ENCODE peak calls at places on chromosomes 13 and 19, in five cellular contexts. Z is H9, P is neuronal stem cell, V is H1, T is mesenchymal stem cell. W is an unnamed sample.

GRCh38 chr13:96652506-96652905 is 341.8 kb downstream of the OXGR1 start:
- DNase-seq in T (no peak), P (no peak), Z (no peak), V (no peak), W (no peak)

GRCh38 chr13:112722433-112723250 is 32.8 kb downstream of the ATP11A start:
- DNase-seq in P (no peak), T (peak), Z (no peak), V (no peak), W (peak)

GRCh38 chr19:34649886-34650543 is 26.9 kb downstream of the SCGB2B2 start:
- DNase-seq in V (no peak), T (no peak), P (no peak), Z (no peak), W (no peak)

GRCh38 chr13:79492313-79492798 is 11.4 kb downstream of the NDFIP2 start:
- DNase-seq in T (peak), Z (peak), V (no peak), P (no peak), W (peak)

GRCh38 chr13:75566658-75567057 is 17.1 kb downstream of the UCHL3 start:
- DNase-seq in V (no peak), P (no peak), Z (no peak), T (peak), W (no peak)

GRCh38 chr19:47805313-47805712 is 962 bp upstream of the TPRX1 start:
- DNase-seq in V (no peak), T (no peak), Z (no peak), P (no peak), W (no peak)

GRCh38 chr19:1035998-1036621 is 3.8 kb upstream of the ABCA7 start:
- DNase-seq in P (no peak), T (no peak), V (no peak), Z (no peak), W (no peak)

GRCh38 chr13:43433691-43434121 is 353.1 kb downstream of the ENOX1 start:
- DNase-seq in Z (no peak), V (no peak), T (no peak), P (no peak), W (peak)

GRCh38 chr19:16650821-16651220 is 9.1 kb downstream of the SMIM7 start:
- DNase-seq in P (no peak), T (no peak), V (no peak), Z (no peak), W (no peak)

GRCh38 chr19:41515054-41515652 is 60.8 kb upstream of the CEACAM21 start:
- DNase-seq in T (no peak), V (no peak), Z (no peak), P (no peak), W (no peak)

GRCh38 chr13:100305398-100305797 is 216.5 kb downstream of the PCCA start:
- DNase-seq in Z (no peak), V (no peak), T (no peak), P (no peak), W (no peak)

GRCh38 chr13:111384441-111385181 is 64.2 kb downstream of the TEX29 start:
- DNase-seq in P (no peak), T (no peak), V (no peak), Z (peak), W (no peak)

GRCh38 chr13:58884353-58884752 is 1252.8 kb downstream of the PCDH17 start:
- DNase-seq in P (no peak), V (no peak), Z (no peak), T (no peak), W (no peak)

GRCh38 chr19:37947778-37948177 is 40.8 kb downstream of the SIPA1L3 start:
- DNase-seq in V (no peak), P (no peak), T (no peak), Z (no peak), W (no peak)

GRCh38 chr13:21242236-21242635 is 65.8 kb downstream of the MRPL57 start:
- DNase-seq in Z (peak), T (no peak), P (peak), V (peak), W (no peak)

GRCh38 chr13:55566779-55567178 is 1573.9 kb upstream of the PRR20A start:
- DNase-seq in T (no peak), Z (no peak), V (no peak), P (no peak), W (no peak)

GRCh38 chr13:42786696-42787095 is 5.3 kb downstream of the FAM216B start:
- DNase-seq in T (no peak), Z (no peak), V (no peak), P (no peak), W (no peak)

GRCh38 chr19:44003461-44004134 is 841 bp downstream of the ZNF230 start:
- DNase-seq in T (peak), V (no peak), P (no peak), Z (no peak), W (no peak)

GRCh38 chr19:7109678-7110289 is 40.3 kb downstream of the ZNF557 start:
- DNase-seq in P (peak), Z (peak), V (peak), T (no peak), W (no peak)

GRCh38 chr19:45170146-45171106 is 7.6 kb downstream of the TRAPPC6A start:
- DNase-seq in T (no peak), P (no peak), Z (no peak), V (no peak), W (peak)

GRCh38 chr13:75368167-75368566 is 113.8 kb downstream of the TBC1D4 start:
- DNase-seq in V (no peak), T (peak), Z (no peak), P (no peak), W (no peak)

GRCh38 chr13:32669030-32669646 is 82.9 kb downstream of the PDS5B start:
- DNase-seq in Z (no peak), V (no peak), P (peak), T (peak), W (peak)

GRCh38 chr19:11494634-11495285 is 10.9 kb downstream of the ZNF653 start:
- DNase-seq in T (no peak), P (no peak), Z (no peak), V (no peak), W (no peak)

GRCh38 chr13:57640582-57640981 is 9.0 kb downstream of the PCDH17 start:
- DNase-seq in T (peak), Z (no peak), P (no peak), V (no peak), W (no peak)

GRCh38 chr19:14507704-14508246 is 10.4 kb downstream of the DNAJB1 start:
- DNase-seq in Z (no peak), P (no peak), T (peak), V (no peak), W (peak)

GRCh38 chr19:1255186-1256161 is 7.1 kb downstream of the MIDN start:
- DNase-seq in T (no peak), P (no peak), V (no peak), Z (no peak), W (no peak)

GRCh38 chr13:27379694-27380596 is 44.5 kb upstream of the GTF3A start:
- DNase-seq in P (peak), Z (peak), V (peak), T (peak), W (peak)

GRCh38 chr13:112442483-112443090 is 66.4 kb downstream of the SPACA7 start:
- DNase-seq in V (no peak), T (no peak), P (peak), Z (peak), W (no peak)

GRCh38 chr19:39080431-39080830 is 3.7 kb upstream of the ACP7 start:
- DNase-seq in P (no peak), Z (no peak), T (no peak), V (no peak), W (no peak)

GRCh38 chr13:73767747-73768315 is 366.4 kb downstream of the KLF12 start:
- DNase-seq in V (no peak), T (no peak), Z (no peak), P (no peak), W (no peak)

GRCh38 chr19:47377208-47377701 is 28.1 kb downstream of the DHX34 start:
- DNase-seq in Z (no peak), P (no peak), V (no peak), T (no peak), W (no peak)

DNA sequence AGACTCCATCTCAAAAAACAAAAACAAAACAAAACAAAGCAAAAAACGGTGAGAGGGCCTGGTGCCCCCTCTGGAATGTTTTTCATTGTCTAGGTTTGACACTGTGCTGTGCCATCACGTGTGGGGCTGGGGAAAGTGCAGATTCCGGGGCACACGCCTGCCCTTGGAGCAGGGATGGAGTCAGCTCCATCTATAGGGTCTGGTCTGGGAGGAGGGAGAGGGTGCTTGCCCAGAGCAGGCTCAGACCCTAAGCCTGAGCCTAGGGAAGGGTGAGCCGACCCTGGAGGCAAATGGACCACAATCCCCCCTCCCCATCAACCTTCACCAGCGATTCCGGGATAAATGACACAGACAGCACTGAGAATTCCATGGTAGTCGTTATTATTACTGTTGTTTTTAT is 10.9 kb upstream of the ZBTB32 start:
- DNase-seq in P (no peak), Z (no peak), T (no peak), V (no peak), W (no peak)
- H2BK12ac ChIP-seq in P (no peak), Z (no peak), T (no peak), V (peak), W (no peak)

GRCh38 chr19:49128545-49129237 is 9.3 kb downstream of the PPFIA3 start:
- DNase-seq in Z (no peak), T (no peak), V (no peak), P (no peak), W (no peak)

GRCh38 chr19:49126575-49126974 is 7.2 kb downstream of the PPFIA3 start:
- DNase-seq in Z (no peak), T (no peak), V (no peak), P (no peak), W (no peak)

GRCh38 chr19:49130325-49130724 is 11.0 kb downstream of the PPFIA3 start:
- DNase-seq in V (no peak), T (no peak), P (no peak), Z (no peak), W (no peak)

GRCh38 chr19:49129238-49129583 is 9.9 kb downstream of the PPFIA3 start:
- DNase-seq in P (no peak), Z (peak), V (no peak), T (no peak), W (peak)

GRCh38 chr19:49127674-49128544 is 8.6 kb downstream of the PPFIA3 start:
- DNase-seq in T (peak), V (no peak), Z (peak), P (peak), W (peak)
- H4K91ac ChIP-seq in T (peak), V (peak), Z (no peak), P (no peak), W (peak)

GRCh38 chr13:38093425-38093824 is 223.9 kb upstream of the TRPC4 start:
- DNase-seq in Z (no peak), P (no peak), T (no peak), V (no peak), W (no peak)
- H2BK12ac ChIP-seq in Z (no peak), P (no peak), T (no peak), V (no peak), W (no peak)

GRCh38 chr13:24866488-24866887 is 102.5 kb downstream of the RNF17 start:
- DNase-seq in T (no peak), Z (no peak), V (no peak), P (no peak), W (no peak)
- H4K91ac ChIP-seq in T (no peak), Z (no peak), V (no peak), P (no peak), W (no peak)

GRCh38 chr13:114146173-114146572 is 13.8 kb upstream of the RASA3 start:
- DNase-seq in T (no peak), P (no peak), Z (no peak), V (no peak), W (no peak)
- H2BK12ac ChIP-seq in T (no peak), P (no peak), Z (no peak), V (no peak), W (no peak)

DNA sequence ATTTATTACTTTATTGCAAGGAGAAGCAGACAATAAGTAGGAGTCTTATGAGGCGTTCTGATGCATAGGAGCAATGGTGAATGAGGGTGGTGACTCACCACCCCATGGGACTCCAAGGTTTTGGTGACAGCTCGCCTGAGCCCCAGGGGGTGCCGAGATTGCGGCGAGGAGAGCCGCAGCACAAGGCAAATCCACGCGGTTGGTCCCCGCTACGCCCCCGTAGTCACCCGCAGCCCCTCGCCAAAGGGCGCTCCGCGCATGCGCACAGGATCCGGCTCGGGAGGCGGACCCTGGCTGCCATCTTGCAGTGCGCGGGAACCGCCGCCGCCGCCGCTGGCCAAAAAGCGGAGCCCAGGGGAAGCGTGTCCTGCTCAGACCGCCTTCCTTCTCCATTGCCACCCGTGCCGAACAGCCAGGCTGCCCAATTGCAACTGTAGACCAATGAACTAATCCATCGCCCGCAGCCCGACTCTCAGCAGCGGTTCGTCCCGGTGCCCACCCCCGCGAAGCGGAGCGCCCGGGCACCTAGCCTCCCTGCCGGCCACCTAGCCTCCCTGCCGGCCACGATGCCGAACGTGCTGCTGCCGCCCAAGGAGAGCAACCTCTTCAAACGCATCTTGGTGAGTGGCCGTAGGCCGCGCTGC is at the start of gene NAA16:
- DNase-seq in V (peak), P (peak), Z (peak), T (peak), W (peak)
- H4K91ac ChIP-seq in V (peak), P (no peak), Z (no peak), T (no peak), W (peak)

GRCh38 chr13:46170268-46170667 is 11.7 kb downstream of the LCP1 start:
- DNase-seq in Z (peak), T (no peak), V (peak), P (no peak), W (no peak)
- H2BK12ac ChIP-seq in Z (no peak), T (peak), V (no peak), P (no peak), W (no peak)

DNA sequence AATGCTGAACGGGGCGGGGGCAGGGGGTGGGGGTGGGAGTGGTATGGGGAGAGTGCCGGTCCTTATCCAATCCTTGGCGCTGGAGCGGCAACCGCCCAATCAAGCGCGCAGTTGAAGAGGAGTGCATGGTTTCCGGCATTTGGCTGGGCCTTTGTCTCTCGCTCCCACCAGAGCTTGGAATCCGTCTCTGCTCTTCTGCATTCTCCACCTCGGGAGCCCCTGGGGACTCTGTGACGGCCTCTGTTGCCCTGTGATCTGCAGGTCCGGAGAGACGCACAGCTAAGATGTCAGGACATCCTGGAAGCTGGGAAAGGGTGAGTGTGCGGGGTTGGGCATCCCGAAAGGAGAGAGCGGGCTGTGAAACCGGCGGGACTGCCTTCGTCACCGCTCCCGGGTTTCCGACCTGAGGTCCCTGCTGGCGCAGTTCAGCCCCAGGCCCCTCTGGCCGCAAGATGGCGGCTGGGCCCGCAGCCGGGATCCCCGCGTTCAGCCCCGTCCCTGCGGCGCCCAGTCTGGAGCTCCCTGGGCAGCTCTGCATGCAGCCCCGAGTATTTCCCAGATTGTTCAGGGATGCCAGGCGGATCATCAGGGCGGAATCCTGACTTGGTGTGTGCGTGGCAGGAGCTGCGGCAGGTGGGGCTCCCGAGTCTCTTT is 53.6 kb upstream of the ZNF254 start:
- DNase-seq in V (peak), T (peak), Z (peak), P (peak), W (peak)
- H4K91ac ChIP-seq in V (peak), T (peak), Z (peak), P (no peak), W (peak)

GRCh38 chr19:30932854-30933253 is 416.4 kb downstream of the TSHZ3 start:
- DNase-seq in Z (no peak), V (no peak), T (no peak), P (no peak), W (no peak)
- H2BK12ac ChIP-seq in Z (no peak), V (no peak), T (no peak), P (no peak), W (no peak)

W was measured in trophoblast cell.